ENCODE peak calls at places on chromosomes 13 and 19, in ten cellular contexts. U, T, M, A, Q, K, H, Z, E and Y are unnamed samples.

GRCh38 chr13:48749144-48749543 is 95.4 kb downstream of the CYSLTR2 start:
- DNase-seq in U (no peak), T (no peak), M (no peak), A (no peak), Q (no peak), K (no peak), H (no peak), Z (peak; percentile 71), E (peak; percentile 91), Y (peak; percentile 29)

GRCh38 chr19:4186087-4186993 is 3.9 kb downstream of the ANKRD24 start:
- DNase-seq in U (peak; percentile 43), T (peak; percentile 81), M (peak; percentile 89), A (no peak), Q (peak; percentile 78), K (peak; percentile 47), H (no peak), Z (peak; percentile 70), E (peak; percentile 77), Y (peak; percentile 90)

GRCh38 chr19:35228177-35228930 is at the start of gene FAM187B:
- DNase-seq in U (no peak), T (no peak), M (no peak), A (no peak), Q (no peak), K (no peak), H (no peak), Z (no peak), E (no peak), Y (no peak)

GRCh38 chr13:71118779-71119364 is 748.1 kb downstream of the DACH1 start:
- DNase-seq in U (no peak), T (no peak), M (no peak), A (peak; percentile 15), Q (no peak), K (no peak), H (no peak), Z (no peak), E (no peak), Y (no peak)

GRCh38 chr13:80338781-80339577 is 1.9 kb downstream of the SPRY2 start:
- DNase-seq in U (no peak), T (no peak), M (peak; percentile 72), A (no peak), Q (peak; percentile 89), K (no peak), H (peak; percentile 85), Z (peak; percentile 83), E (peak; percentile 87), Y (peak; percentile 76)

GRCh38 chr19:22619371-22619770 is 14.8 kb upstream of the ZNF492 start:
- DNase-seq in U (no peak), T (no peak), M (no peak), A (no peak), Q (no peak), K (no peak), H (no peak), Z (no peak), E (no peak), Y (no peak)

GRCh38 chr13:104021806-104022397 is 955.7 kb upstream of the SLC10A2 start:
- DNase-seq in U (no peak), T (no peak), M (no peak), A (no peak), Q (no peak), K (no peak), H (no peak), Z (no peak), E (no peak), Y (no peak)

GRCh38 chr19:44608391-44608821 is 5.0 kb upstream of the IGSF23 start:
- DNase-seq in U (no peak), T (no peak), M (no peak), A (no peak), Q (no peak), K (no peak), H (no peak), Z (peak; percentile 63), E (peak; percentile 43), Y (no peak)

GRCh38 chr13:59024434-59024833 is 1139.3 kb downstream of the DIAPH3 start:
- DNase-seq in U (no peak), T (no peak), M (no peak), A (no peak), Q (no peak), K (no peak), H (no peak), Z (no peak), E (peak; percentile 67), Y (no peak)

GRCh38 chr13:98103531-98103930 is 39.4 kb upstream of the FARP1 start:
- DNase-seq in U (no peak), T (no peak), M (no peak), A (no peak), Q (no peak), K (no peak), H (no peak), Z (peak; percentile 36), E (no peak), Y (no peak)

GRCh38 chr13:34750078-34750703 is 191.9 kb upstream of the NBEA start:
- DNase-seq in U (no peak), T (no peak), M (no peak), A (no peak), Q (no peak), K (no peak), H (no peak), Z (no peak), E (peak; percentile 4), Y (peak; percentile 51)

GRCh38 chr13:99376132-99376531 is 68.9 kb upstream of the GPR183 start:
- DNase-seq in U (no peak), T (no peak), M (no peak), A (no peak), Q (no peak), K (no peak), H (peak; percentile 66), Z (no peak), E (no peak), Y (no peak)

GRCh38 chr13:33401238-33401637 is 115.7 kb upstream of the STARD13 start:
- DNase-seq in U (no peak), T (no peak), M (no peak), A (peak; percentile 42), Q (no peak), K (no peak), H (peak; percentile 81), Z (no peak), E (no peak), Y (no peak)

GRCh38 chr19:49837009-49837310 is 14.0 kb upstream of the PTOV1 start:
- DNase-seq in U (no peak), T (no peak), M (no peak), A (no peak), Q (no peak), K (no peak), H (no peak), Z (no peak), E (peak; percentile 73), Y (no peak)

GRCh38 chr13:42137856-42138537 is 89.5 kb downstream of the DGKH start:
- DNase-seq in U (no peak), T (no peak), M (no peak), A (no peak), Q (no peak), K (no peak), H (no peak), Z (peak; percentile 13), E (peak; percentile 66), Y (no peak)

GRCh38 chr13:28071424-28071823 is 29.0 kb downstream of the FLT3 start:
- DNase-seq in U (no peak), T (no peak), M (no peak), A (no peak), Q (no peak), K (no peak), H (no peak), Z (no peak), E (no peak), Y (no peak)

GRCh38 chr19:56258272-56258671 is 14.3 kb upstream of the EDDM13 start:
- DNase-seq in U (no peak), T (no peak), M (no peak), A (no peak), Q (no peak), K (no peak), H (no peak), Z (no peak), E (no peak), Y (no peak)

GRCh38 chr13:56424246-56424645 is 716.5 kb upstream of the PRR20A start:
- DNase-seq in U (no peak), T (no peak), M (no peak), A (no peak), Q (no peak), K (no peak), H (no peak), Z (no peak), E (no peak), Y (no peak)

GRCh38 chr13:102902789-102903347 is 57.0 kb downstream of the ERCC5 start:
- DNase-seq in U (no peak), T (no peak), M (no peak), A (no peak), Q (peak; percentile 36), K (no peak), H (no peak), Z (no peak), E (peak; percentile 11), Y (no peak)